ENCODE peak calls at places on chromosomes 13 and 19, in six cellular contexts. L is ELF-1; R is activated naive CD4-positive, alpha-beta T cell treated with Interleukin-2 at 50 U/mL for 16 hours; W is BE2C; J is stimulated activated naive CD8-positive, alpha-beta T cell treated with anti-CD3 and anti-CD28 coated beads, Interleukin-15, amount 100 ng/mL, for 72 hours; I is cardiac muscle cell. M is an unnamed sample.
A peak's percentile ranks its signal among the peaks of the same experiment; 100 is the strongest.

GRCh38 chr19:35140898-35141626 is 2.0 kb upstream of the FXYD7 start:
- DNase-seq in I (peak; percentile 94), R (peak; percentile 95), J (peak; percentile 95), L (peak; percentile 82), W (peak; percentile 98), M (peak; percentile 92)

GRCh38 chr13:46593403-46593802 is 40.4 kb downstream of the LRCH1 start:
- DNase-seq in R (peak; percentile 50), W (no peak), J (peak; percentile 64), L (no peak), I (no peak), M (peak; percentile 55)

GRCh38 chr13:77563110-77563509 is 27.6 kb downstream of the SCEL start:
- DNase-seq in I (peak; percentile 66), W (no peak), L (no peak), J (no peak), R (no peak), M (no peak)

GRCh38 chr19:28727133-28727834 is 485.7 kb downstream of the UQCRFS1 start:
- DNase-seq in R (peak; percentile 52), I (peak; percentile 66), L (peak; percentile 81), J (peak; percentile 38), W (no peak), M (no peak)

GRCh38 chr19:58543826-58544590 is at the start of gene TRIM28:
- DNase-seq in J (peak; percentile 100), W (peak; percentile 94), I (peak; percentile 98), L (peak; percentile 99), R (peak; percentile 100), M (peak; percentile 100)

GRCh38 chr19:55581145-55581827 is 638 bp upstream of the ZNF579 start:
- DNase-seq in W (no peak), L (peak; percentile 76), J (no peak), R (no peak), I (no peak), M (peak; percentile 32)

GRCh38 chr19:19642506-19643157 is 825 bp downstream of the GMIP start:
- DNase-seq in L (peak; percentile 65), W (peak; percentile 65), J (peak; percentile 58), I (no peak), R (peak; percentile 60), M (no peak)

GRCh38 chr19:44539236-44539819 is 9.9 kb upstream of the CEACAM20 start:
- DNase-seq in W (no peak), L (no peak), J (no peak), I (no peak), R (no peak), M (no peak)

GRCh38 chr19:5065717-5066116 is 96.8 kb downstream of the KDM4B start:
- DNase-seq in L (no peak), W (no peak), J (no peak), I (no peak), R (no peak), M (no peak)

GRCh38 chr13:98466634-98467236 is 110.2 kb downstream of the STK24 start:
- DNase-seq in I (peak; percentile 52), L (peak; percentile 62), W (peak; percentile 64), R (peak; percentile 58), J (peak; percentile 36), M (peak; percentile 46)

GRCh38 chr13:113980489-113981064 is 6.7 kb upstream of the C13orf46 start:
- DNase-seq in L (no peak), J (no peak), W (no peak), R (no peak), I (no peak), M (no peak)

GRCh38 chr19:47228937-47229673 is 1.9 kb downstream of the BBC3 start:
- DNase-seq in W (peak; percentile 29), J (peak; percentile 46), I (no peak), L (peak; percentile 54), R (no peak), M (no peak)

GRCh38 chr13:25731037-25731436 is 320.8 kb downstream of the SHISA2 start:
- DNase-seq in L (no peak), I (no peak), W (no peak), R (no peak), J (no peak), M (no peak)

GRCh38 chr19:17205237-17206140 is 9.7 kb upstream of the USE1 start:
- DNase-seq in I (peak; percentile 72), J (peak; percentile 50), W (peak; percentile 68), R (peak; percentile 65), L (peak; percentile 87), M (peak; percentile 63)

GRCh38 chr19:55112781-55113569 is 4.5 kb downstream of the PPP1R12C start:
- DNase-seq in R (no peak), L (no peak), J (no peak), W (no peak), I (no peak), M (no peak)

GRCh38 chr13:100534147-100534818 is 54.3 kb downstream of the GGACT start:
- DNase-seq in R (no peak), W (no peak), L (no peak), J (no peak), I (no peak), M (no peak)

GRCh38 chr13:94710881-94711560 is 1.3 kb downstream of the SOX21 start:
- DNase-seq in J (peak; percentile 30), R (no peak), I (no peak), W (peak; percentile 56), L (peak; percentile 64), M (no peak)

GRCh38 chr19:3693030-3693925 is 7.0 kb downstream of the PIP5K1C start:
- DNase-seq in R (no peak), J (no peak), L (no peak), W (no peak), I (no peak), M (no peak)

GRCh38 chr13:19052180-19052579 is 129.4 kb downstream of the TUBA3C start:
- DNase-seq in R (no peak), L (no peak), J (no peak), I (no peak), W (no peak), M (no peak)

GRCh38 chr13:76229281-76229680 is 593.2 kb downstream of the LMO7 start:
- DNase-seq in W (no peak), I (no peak), L (no peak), R (no peak), J (no peak), M (no peak)